ENCODE peak calls at places on chromosomes 13 and 19, in nine cellular contexts. One of them, this sample, is unnamed.

GRCh38 chr19:47615714-47616113 is 6.8 kb downstream of the BICRA start:
- DNase-seq in stimulated activated CD8-positive, alpha-beta memory T cell treated with anti-CD3 and anti-CD28 coated beads, Interleukin-15, amount 100 ng/mL, for 1 hour: no peak
- DNase-seq in T-helper 1 cell: no peak
- DNase-seq in NCI-H1092 treated with DMSO at 0.1 percent for 48 hours: no peak
- DNase-seq in psoas muscle: no peak
- DNase-seq in NCI-H460: no peak
- DNase-seq in RPMI8226: no peak
- DNase-seq in activated CD8-positive, alpha-beta T cell treated with anti-CD3 and anti-CD28 coated beads, Interleukin-2, amount 10 ng/mL, durations not matched to agents 7 days and 5 days: no peak
- DNase-seq in pancreas: no peak
- DNase-seq in this sample: no peak

GRCh38 chr13:31209172-31209818 is 9.5 kb downstream of the B3GLCT start:
- DNase-seq in stimulated activated CD8-positive, alpha-beta memory T cell treated with anti-CD3 and anti-CD28 coated beads, Interleukin-15, amount 100 ng/mL, for 1 hour: no peak
- DNase-seq in NCI-H1092 treated with DMSO at 0.1 percent for 48 hours: peak; percentile 87
- DNase-seq in psoas muscle: peak; percentile 77
- DNase-seq in NCI-H460: no peak
- DNase-seq in activated CD8-positive, alpha-beta T cell treated with anti-CD3 and anti-CD28 coated beads, Interleukin-2, amount 10 ng/mL, durations not matched to agents 7 days and 5 days: peak; percentile 20
- DNase-seq in RPMI8226: peak; percentile 20
- DNase-seq in T-helper 1 cell: no peak
- DNase-seq in pancreas: no peak
- DNase-seq in this sample: no peak

GRCh38 chr19:3123088-3123721 is 12.6 kb upstream of the GNA15 start:
- DNase-seq in stimulated activated CD8-positive, alpha-beta memory T cell treated with anti-CD3 and anti-CD28 coated beads, Interleukin-15, amount 100 ng/mL, for 1 hour: no peak
- DNase-seq in pancreas: no peak
- DNase-seq in T-helper 1 cell: no peak
- DNase-seq in NCI-H460: no peak
- DNase-seq in RPMI8226: no peak
- DNase-seq in psoas muscle: peak; percentile 44
- DNase-seq in NCI-H1092 treated with DMSO at 0.1 percent for 48 hours: no peak
- DNase-seq in activated CD8-positive, alpha-beta T cell treated with anti-CD3 and anti-CD28 coated beads, Interleukin-2, amount 10 ng/mL, durations not matched to agents 7 days and 5 days: no peak
- DNase-seq in this sample: no peak

GRCh38 chr19:7360393-7360984 is 11.8 kb downstream of the ARHGEF18 start:
- DNase-seq in T-helper 1 cell: no peak
- DNase-seq in pancreas: no peak
- DNase-seq in RPMI8226: peak; percentile 67
- DNase-seq in NCI-H460: no peak
- DNase-seq in NCI-H1092 treated with DMSO at 0.1 percent for 48 hours: no peak
- DNase-seq in activated CD8-positive, alpha-beta T cell treated with anti-CD3 and anti-CD28 coated beads, Interleukin-2, amount 10 ng/mL, durations not matched to agents 7 days and 5 days: no peak
- DNase-seq in psoas muscle: no peak
- DNase-seq in stimulated activated CD8-positive, alpha-beta memory T cell treated with anti-CD3 and anti-CD28 coated beads, Interleukin-15, amount 100 ng/mL, for 1 hour: no peak
- DNase-seq in this sample: no peak

GRCh38 chr13:51923983-51924539 is 62.3 kb downstream of the CCDC70 start:
- DNase-seq in pancreas: peak; percentile 2
- DNase-seq in stimulated activated CD8-positive, alpha-beta memory T cell treated with anti-CD3 and anti-CD28 coated beads, Interleukin-15, amount 100 ng/mL, for 1 hour: no peak
- DNase-seq in T-helper 1 cell: no peak
- DNase-seq in NCI-H1092 treated with DMSO at 0.1 percent for 48 hours: no peak
- DNase-seq in NCI-H460: no peak
- DNase-seq in RPMI8226: peak; percentile 26
- DNase-seq in psoas muscle: no peak
- DNase-seq in activated CD8-positive, alpha-beta T cell treated with anti-CD3 and anti-CD28 coated beads, Interleukin-2, amount 10 ng/mL, durations not matched to agents 7 days and 5 days: no peak
- DNase-seq in this sample: no peak

GRCh38 chr13:99303863-99304521 is 3.2 kb downstream of the GPR183 start:
- DNase-seq in psoas muscle: no peak
- DNase-seq in T-helper 1 cell: peak; percentile 49
- DNase-seq in pancreas: peak; percentile 31
- DNase-seq in activated CD8-positive, alpha-beta T cell treated with anti-CD3 and anti-CD28 coated beads, Interleukin-2, amount 10 ng/mL, durations not matched to agents 7 days and 5 days: no peak
- DNase-seq in NCI-H1092 treated with DMSO at 0.1 percent for 48 hours: no peak
- DNase-seq in NCI-H460: no peak
- DNase-seq in stimulated activated CD8-positive, alpha-beta memory T cell treated with anti-CD3 and anti-CD28 coated beads, Interleukin-15, amount 100 ng/mL, for 1 hour: no peak
- DNase-seq in RPMI8226: no peak
- DNase-seq in this sample: no peak

GRCh38 chr13:106533940-106534843 is 1.3 kb downstream of the EFNB2 start:
- DNase-seq in stimulated activated CD8-positive, alpha-beta memory T cell treated with anti-CD3 and anti-CD28 coated beads, Interleukin-15, amount 100 ng/mL, for 1 hour: no peak
- DNase-seq in psoas muscle: peak; percentile 61
- DNase-seq in T-helper 1 cell: peak; percentile 10
- DNase-seq in activated CD8-positive, alpha-beta T cell treated with anti-CD3 and anti-CD28 coated beads, Interleukin-2, amount 10 ng/mL, durations not matched to agents 7 days and 5 days: no peak
- DNase-seq in pancreas: peak; percentile 16
- DNase-seq in RPMI8226: peak; percentile 53
- DNase-seq in NCI-H460: no peak
- DNase-seq in NCI-H1092 treated with DMSO at 0.1 percent for 48 hours: peak; percentile 39
- DNase-seq in this sample: no peak

GRCh38 chr13:96473463-96474157 is 383.7 kb downstream of the HS6ST3 start:
- DNase-seq in psoas muscle: no peak
- DNase-seq in NCI-H460: no peak
- DNase-seq in pancreas: no peak
- DNase-seq in RPMI8226: no peak
- DNase-seq in stimulated activated CD8-positive, alpha-beta memory T cell treated with anti-CD3 and anti-CD28 coated beads, Interleukin-15, amount 100 ng/mL, for 1 hour: no peak
- DNase-seq in activated CD8-positive, alpha-beta T cell treated with anti-CD3 and anti-CD28 coated beads, Interleukin-2, amount 10 ng/mL, durations not matched to agents 7 days and 5 days: no peak
- DNase-seq in T-helper 1 cell: no peak
- DNase-seq in NCI-H1092 treated with DMSO at 0.1 percent for 48 hours: no peak
- DNase-seq in this sample: no peak

GRCh38 chr19:53916004-53916403 is 6.9 kb downstream of the CACNG7 start:
- DNase-seq in stimulated activated CD8-positive, alpha-beta memory T cell treated with anti-CD3 and anti-CD28 coated beads, Interleukin-15, amount 100 ng/mL, for 1 hour: no peak
- DNase-seq in T-helper 1 cell: no peak
- DNase-seq in NCI-H460: no peak
- DNase-seq in RPMI8226: no peak
- DNase-seq in activated CD8-positive, alpha-beta T cell treated with anti-CD3 and anti-CD28 coated beads, Interleukin-2, amount 10 ng/mL, durations not matched to agents 7 days and 5 days: no peak
- DNase-seq in NCI-H1092 treated with DMSO at 0.1 percent for 48 hours: no peak
- DNase-seq in psoas muscle: no peak
- DNase-seq in pancreas: no peak
- DNase-seq in this sample: no peak

GRCh38 chr19:48997972-48998371 is 4.3 kb downstream of the RUVBL2 start:
- DNase-seq in NCI-H1092 treated with DMSO at 0.1 percent for 48 hours: no peak
- DNase-seq in psoas muscle: no peak
- DNase-seq in T-helper 1 cell: no peak
- DNase-seq in NCI-H460: peak; percentile 40
- DNase-seq in stimulated activated CD8-positive, alpha-beta memory T cell treated with anti-CD3 and anti-CD28 coated beads, Interleukin-15, amount 100 ng/mL, for 1 hour: no peak
- DNase-seq in RPMI8226: peak; percentile 46
- DNase-seq in activated CD8-positive, alpha-beta T cell treated with anti-CD3 and anti-CD28 coated beads, Interleukin-2, amount 10 ng/mL, durations not matched to agents 7 days and 5 days: peak; percentile 77
- DNase-seq in pancreas: no peak
- DNase-seq in this sample: no peak

GRCh38 chr13:76903544-76904162 is 17.4 kb upstream of the KCTD12 start:
- DNase-seq in NCI-H460: peak; percentile 51
- DNase-seq in activated CD8-positive, alpha-beta T cell treated with anti-CD3 and anti-CD28 coated beads, Interleukin-2, amount 10 ng/mL, durations not matched to agents 7 days and 5 days: peak; percentile 78
- DNase-seq in psoas muscle: no peak
- DNase-seq in T-helper 1 cell: peak; percentile 43
- DNase-seq in NCI-H1092 treated with DMSO at 0.1 percent for 48 hours: peak; percentile 72
- DNase-seq in pancreas: peak; percentile 45
- DNase-seq in stimulated activated CD8-positive, alpha-beta memory T cell treated with anti-CD3 and anti-CD28 coated beads, Interleukin-15, amount 100 ng/mL, for 1 hour: peak; percentile 40
- DNase-seq in RPMI8226: peak; percentile 66
- DNase-seq in this sample: no peak

GRCh38 chr19:23409392-23410048 is 14.2 kb upstream of the ZNF91 start:
- DNase-seq in NCI-H1092 treated with DMSO at 0.1 percent for 48 hours: no peak
- DNase-seq in pancreas: no peak
- DNase-seq in NCI-H460: no peak
- DNase-seq in activated CD8-positive, alpha-beta T cell treated with anti-CD3 and anti-CD28 coated beads, Interleukin-2, amount 10 ng/mL, durations not matched to agents 7 days and 5 days: no peak
- DNase-seq in psoas muscle: no peak
- DNase-seq in T-helper 1 cell: no peak
- DNase-seq in RPMI8226: peak; percentile 92
- DNase-seq in stimulated activated CD8-positive, alpha-beta memory T cell treated with anti-CD3 and anti-CD28 coated beads, Interleukin-15, amount 100 ng/mL, for 1 hour: no peak
- DNase-seq in this sample: no peak

GRCh38 chr13:85009447-85009846 is 789.8 kb downstream of the SLITRK6 start:
- DNase-seq in pancreas: no peak
- DNase-seq in stimulated activated CD8-positive, alpha-beta memory T cell treated with anti-CD3 and anti-CD28 coated beads, Interleukin-15, amount 100 ng/mL, for 1 hour: no peak
- DNase-seq in RPMI8226: no peak
- DNase-seq in activated CD8-positive, alpha-beta T cell treated with anti-CD3 and anti-CD28 coated beads, Interleukin-2, amount 10 ng/mL, durations not matched to agents 7 days and 5 days: no peak
- DNase-seq in NCI-H460: no peak
- DNase-seq in NCI-H1092 treated with DMSO at 0.1 percent for 48 hours: no peak
- DNase-seq in T-helper 1 cell: no peak
- DNase-seq in psoas muscle: no peak
- DNase-seq in this sample: no peak

GRCh38 chr19:12723643-12724426 is at the start of gene TNPO2:
- DNase-seq in pancreas: peak; percentile 51
- DNase-seq in stimulated activated CD8-positive, alpha-beta memory T cell treated with anti-CD3 and anti-CD28 coated beads, Interleukin-15, amount 100 ng/mL, for 1 hour: peak; percentile 50
- DNase-seq in T-helper 1 cell: peak; percentile 24
- DNase-seq in NCI-H460: peak; percentile 38
- DNase-seq in psoas muscle: peak; percentile 69
- DNase-seq in activated CD8-positive, alpha-beta T cell treated with anti-CD3 and anti-CD28 coated beads, Interleukin-2, amount 10 ng/mL, durations not matched to agents 7 days and 5 days: peak; percentile 84
- DNase-seq in NCI-H1092 treated with DMSO at 0.1 percent for 48 hours: peak; percentile 69
- DNase-seq in RPMI8226: peak; percentile 83
- DNase-seq in this sample: no peak

GRCh38 chr19:41705393-41706174 is 2.8 kb upstream of the CEACAM5 start:
- DNase-seq in activated CD8-positive, alpha-beta T cell treated with anti-CD3 and anti-CD28 coated beads, Interleukin-2, amount 10 ng/mL, durations not matched to agents 7 days and 5 days: peak; percentile 57
- DNase-seq in NCI-H460: peak; percentile 16
- DNase-seq in NCI-H1092 treated with DMSO at 0.1 percent for 48 hours: no peak
- DNase-seq in T-helper 1 cell: no peak
- DNase-seq in pancreas: no peak
- DNase-seq in RPMI8226: peak; percentile 39
- DNase-seq in psoas muscle: no peak
- DNase-seq in stimulated activated CD8-positive, alpha-beta memory T cell treated with anti-CD3 and anti-CD28 coated beads, Interleukin-15, amount 100 ng/mL, for 1 hour: no peak
- DNase-seq in this sample: no peak